ENCODE peak calls at places on chromosomes 2 and 18, in eight cellular contexts. W is right lobe of liver, O is fibroblast of lung, X is kidney, Q is IMR-90, F is GM12865, G is retinal pigment epithelial cell, M is NB4. E is an unnamed sample.

GRCh38 chr2:183019718-183020442 is 18.4 kb downstream of the NCKAP1 start:
- DNase-seq in Q (no peak), O (no peak), W (no peak), M (no peak), G (no peak), F (no peak), X (no peak), E (no peak)

GRCh38 chr2:158297606-158298005 is 158.9 kb downstream of the CCDC148 start:
- DNase-seq in W (no peak), M (peak; percentile 64), F (no peak), X (no peak), Q (no peak), O (peak; percentile 30), G (no peak), E (no peak)

GRCh38 chr2:166180951-166181812 is 53.4 kb upstream of the SCN1A start:
- DNase-seq in Q (peak; percentile 56), F (peak; percentile 54), M (peak; percentile 51), G (no peak), W (no peak), X (peak; percentile 60), O (peak; percentile 54), E (peak; percentile 78)

GRCh38 chr2:189306441-189307006 is 127.0 kb upstream of the COL5A2 start:
- DNase-seq in M (no peak), G (no peak), W (no peak), O (no peak), F (no peak), Q (no peak), X (no peak), E (no peak)

GRCh38 chr2:193907561-193907960 is 1712.8 kb upstream of the TMEFF2 start:
- DNase-seq in G (no peak), O (no peak), Q (no peak), M (peak; percentile 44), F (no peak), W (no peak), X (no peak), E (peak; percentile 35)

GRCh38 chr2:101124684-101125366 is 26.4 kb downstream of the TBC1D8 start:
- DNase-seq in G (peak; percentile 62), X (peak; percentile 90), W (peak; percentile 81), M (peak; percentile 63), Q (peak; percentile 76), F (no peak), O (peak; percentile 66), E (peak; percentile 85)

GRCh38 chr2:218872645-218873358 is 7.8 kb upstream of the WNT10A start:
- DNase-seq in F (no peak), W (no peak), Q (no peak), G (no peak), X (no peak), O (no peak), M (no peak), E (no peak)

GRCh38 chr2:64463784-64464183 is 9.8 kb downstream of the LGALSL start:
- DNase-seq in M (no peak), Q (peak; percentile 61), W (no peak), F (no peak), X (no peak), O (peak; percentile 83), G (no peak), E (peak; percentile 62)

GRCh38 chr2:232331071-232331470 is 47.5 kb upstream of the ALPP start:
- DNase-seq in O (peak; percentile 39), M (no peak), F (no peak), X (peak; percentile 89), Q (no peak), W (peak; percentile 57), G (no peak), E (no peak)

GRCh38 chr18:42373584-42373983 is 418.6 kb downstream of the PIK3C3 start:
- DNase-seq in F (no peak), G (no peak), W (no peak), Q (no peak), X (no peak), M (no peak), O (no peak), E (peak; percentile 1)

GRCh38 chr2:32559136-32559535 is 68.7 kb upstream of the TTC27 start:
- DNase-seq in W (no peak), G (no peak), F (no peak), Q (peak; percentile 33), X (no peak), M (peak; percentile 60), O (peak; percentile 68), E (peak; percentile 52)

GRCh38 chr2:130190237-130190636 is 8.0 kb downstream of the TUBA3E start:
- DNase-seq in X (no peak), W (no peak), M (no peak), Q (no peak), G (no peak), O (no peak), F (no peak), E (no peak)

GRCh38 chr2:238274152-238274865 is 14.1 kb downstream of the PER2 start:
- DNase-seq in M (no peak), X (peak; percentile 35), O (no peak), G (no peak), F (no peak), Q (no peak), W (no peak), E (no peak)

GRCh38 chr2:38038682-38039081 is 37.3 kb downstream of the CYP1B1 start:
- DNase-seq in M (no peak), F (peak; percentile 31), G (no peak), Q (no peak), X (no peak), O (no peak), W (no peak), E (no peak)

GRCh38 chr18:24502621-24503020 is 42.2 kb downstream of the HRH4 start:
- DNase-seq in W (no peak), Q (no peak), X (no peak), F (no peak), M (no peak), G (no peak), O (no peak), E (no peak)

GRCh38 chr2:10371441-10372194 is 68.9 kb downstream of the HPCAL1 start:
- DNase-seq in M (no peak), W (no peak), Q (no peak), X (no peak), F (no peak), O (no peak), G (no peak), E (no peak)

GRCh38 chr2:236824836-236825235 is 255.2 kb downstream of the ACKR3 start:
- DNase-seq in G (no peak), X (no peak), O (no peak), M (no peak), F (no peak), Q (no peak), W (peak; percentile 74), E (no peak)

DNA sequence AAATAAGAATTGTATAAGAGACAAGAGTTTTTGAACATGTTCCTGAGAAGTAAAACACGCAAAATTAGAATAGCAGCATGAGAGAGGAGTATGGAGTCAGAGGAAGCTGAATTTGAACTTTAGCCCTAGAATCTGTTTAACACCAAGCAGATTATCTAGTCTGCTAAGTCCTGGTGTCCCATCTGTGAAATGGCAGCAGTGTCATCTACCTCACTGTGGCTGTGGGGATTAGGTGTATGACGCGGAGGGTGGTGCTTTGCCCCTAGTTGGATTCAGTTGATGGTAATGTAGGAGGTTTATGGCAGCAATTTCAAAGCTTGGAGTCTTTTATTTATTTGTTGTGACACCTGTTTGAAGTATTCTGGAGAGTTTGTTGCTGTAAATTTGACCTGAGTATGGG is 79.2 kb downstream of the ZNF532 start:
- DNase-seq in W (no peak), O (no peak), X (no peak), Q (no peak), G (no peak), M (no peak), F (no peak), E (no peak)
- H3K4me3 ChIP-seq in W (no peak overlapping the region), O (no peak overlapping the region), X (no peak overlapping the region), Q (no peak overlapping the region), G (no peak overlapping the region), M (no peak overlapping the region), F (no peak overlapping the region), E (no peak overlapping the region)

DNA sequence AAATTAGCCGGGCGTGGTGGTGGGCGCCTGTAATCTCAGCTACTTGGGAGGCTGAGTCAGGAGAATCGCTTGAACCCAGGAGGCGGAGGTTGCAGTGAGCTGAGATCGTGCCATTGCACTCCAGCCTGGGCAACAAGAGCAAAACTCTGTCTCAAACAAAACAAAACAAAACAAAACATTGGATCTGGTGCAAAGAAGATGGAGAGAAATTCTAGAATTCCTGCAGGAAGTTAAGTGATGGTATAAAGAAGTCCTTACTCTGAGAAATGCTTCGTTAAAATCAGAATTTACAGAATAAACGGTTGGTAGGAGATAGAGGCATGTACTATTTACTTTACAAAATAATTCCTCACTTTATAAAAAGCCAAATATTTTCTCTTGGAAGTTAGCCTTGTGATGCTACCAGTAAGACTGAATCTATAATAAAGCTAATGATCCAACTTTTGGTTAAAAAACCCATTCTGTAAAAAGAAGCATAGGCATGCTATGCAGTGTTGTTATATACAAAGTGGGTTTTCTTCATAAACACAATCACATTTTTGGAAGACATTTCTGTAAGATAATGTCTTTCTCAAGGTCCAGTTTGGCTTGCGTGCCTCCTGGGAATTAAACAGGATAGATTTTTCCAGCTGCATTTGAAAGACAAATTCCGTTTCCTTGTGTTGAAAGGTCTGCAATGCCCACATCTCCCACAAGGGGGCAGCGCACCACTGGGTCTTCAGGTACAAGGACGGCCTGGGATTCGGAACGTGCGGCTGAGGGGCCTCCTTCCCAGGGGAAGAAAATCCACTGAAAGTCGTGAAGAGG is 35.6 kb upstream of the PNO1 start:
- DNase-seq in F (peak; percentile 91), G (peak; percentile 41), M (peak; percentile 88), Q (peak; percentile 88), X (peak; percentile 92), W (peak; percentile 87), O (peak; percentile 89), E (peak; percentile 92)
- TF ChIP-seq CTCF in F (peak; percentile 96), G (peak; percentile 98), M (peak; percentile 98), Q (peak; percentile 98), X (peak; percentile 98), W (peak; percentile 96), O (peak; percentile 96), E (peak; percentile 100)

GRCh38 chr2:16654775-16655456 is 10.7 kb downstream of the CYRIA start:
- DNase-seq in Q (no peak), F (peak; percentile 32), X (no peak), M (peak; percentile 78), G (no peak), O (no peak), W (no peak), E (no peak)

GRCh38 chr2:16656784-16657391 is 8.7 kb downstream of the CYRIA start:
- DNase-seq in M (peak; percentile 73), W (no peak), X (no peak), G (no peak), F (peak; percentile 85), O (no peak), Q (no peak), E (peak; percentile 47)

GRCh38 chr2:16653799-16654198 is 11.8 kb downstream of the CYRIA start:
- DNase-seq in G (no peak), M (peak; percentile 75), W (no peak), Q (no peak), O (no peak), X (no peak), F (peak; percentile 83), E (no peak)

GRCh38 chr2:16656087-16656486 is 9.5 kb downstream of the CYRIA start:
- DNase-seq in Q (no peak), O (no peak), M (peak; percentile 40), F (no peak), G (no peak), X (no peak), W (no peak), E (no peak)

GRCh38 chr2:16655457-16655837 is 10.2 kb downstream of the CYRIA start:
- DNase-seq in W (no peak), G (no peak), Q (no peak), O (no peak), F (no peak), M (no peak), X (no peak), E (no peak)
- H3K4me3 ChIP-seq in W (no peak overlapping the region), G (no peak overlapping the region), Q (no peak overlapping the region), O (no peak overlapping the region), F (no peak overlapping the region), M (no peak overlapping the region), X (no peak overlapping the region), E (no peak overlapping the region)

GRCh38 chr2:128755693-128756371 is 437.2 kb upstream of the HS6ST1 start:
- DNase-seq in F (no peak), X (no peak), M (no peak), W (no peak), O (no peak), Q (no peak), G (no peak), E (no peak)
- TF ChIP-seq CTCF in F (no peak), X (no peak), M (no peak), W (no peak), O (no peak), Q (no peak), G (no peak), E (no peak)